ENCODE peak calls at places on chromosome 20, in seven cellular contexts. U is stimulated activated CD4-positive, alpha-beta T cell treated with anti-CD3 and anti-CD28 coated beads, TNF-alpha, amount 100 ng/mL, for 4 hours; D is NCI-H1092; I is NCI-H69; A is GDM1; B is NCI-H748 treated with DMSO at 0.1 percent for 48 hours; R is SW 1271. G is an unnamed sample.

GRCh38 chr20:51236396-51236795 is 213.5 kb upstream of the KCNG1 start:
- DNase-seq in A (no peak), R (no peak), D (no peak), B (no peak), I (no peak), U (no peak), G (no peak)

GRCh38 chr20:21516861-21517565 is 3.1 kb upstream of the NKX2-2 start:
- DNase-seq in A (no peak), I (no peak), U (no peak), R (no peak), D (no peak), B (no peak), G (no peak)

GRCh38 chr20:219290-220115 is 7.6 kb upstream of the DEFB129 start:
- DNase-seq in I (peak), R (no peak), B (peak), D (no peak), U (no peak), A (peak), G (no peak)

GRCh38 chr20:48502016-48502415 is 325.8 kb downstream of the PREX1 start:
- DNase-seq in B (no peak), D (no peak), R (no peak), U (no peak), A (no peak), I (no peak), G (no peak)

GRCh38 chr20:3071610-3072529 is at the start of gene OXT:
- DNase-seq in A (no peak), R (no peak), U (peak), B (no peak), D (no peak), I (no peak), G (no peak)

GRCh38 chr20:17680836-17681740 is 954 bp downstream of the RRBP1 start:
- DNase-seq in I (peak), R (peak), B (peak), D (peak), U (peak), A (peak), G (no peak)

GRCh38 chr20:47328841-47329448 is 27.6 kb downstream of the ZMYND8 start:
- DNase-seq in U (no peak), A (no peak), I (no peak), R (no peak), B (no peak), D (no peak), G (no peak)

GRCh38 chr20:32634041-32634805 is 39.5 kb downstream of the C20orf203 start:
- DNase-seq in I (peak), B (no peak), R (no peak), A (no peak), U (no peak), D (no peak), G (no peak)

GRCh38 chr20:48760403-48760889 is 67.4 kb downstream of the PREX1 start:
- DNase-seq in R (no peak), U (peak), A (peak), I (peak), D (no peak), B (no peak), G (no peak)

GRCh38 chr20:35663813-35664543 is 722 bp downstream of the CPNE1 start:
- DNase-seq in R (no peak), D (no peak), B (peak), I (peak), U (peak), A (peak), G (no peak)

GRCh38 chr20:16271450-16271849 is 301.8 kb downstream of the KIF16B start:
- DNase-seq in I (no peak), D (no peak), R (no peak), A (no peak), B (no peak), U (no peak), G (no peak)

GRCh38 chr20:3786126-3786484 is 435 bp downstream of the CENPB start:
- DNase-seq in D (peak), U (no peak), R (no peak), B (no peak), I (peak), A (no peak), G (no peak)

GRCh38 chr20:25005661-25006060 is 13.1 kb upstream of the APMAP start:
- DNase-seq in R (no peak), A (no peak), B (no peak), U (no peak), I (peak), D (no peak), G (no peak)

GRCh38 chr20:50628326-50628725 is 63.0 kb downstream of the RIPOR3 start:
- DNase-seq in U (no peak), D (no peak), R (no peak), I (peak), B (no peak), A (no peak), G (no peak)

GRCh38 chr20:433300-433975 is 25.3 kb downstream of the RBCK1 start:
- DNase-seq in I (no peak), U (peak), B (no peak), D (no peak), A (no peak), R (no peak), G (no peak)

GRCh38 chr20:2617099-2617714 is 35.2 kb upstream of the NOP56 start:
- DNase-seq in R (no peak), I (no peak), D (no peak), A (no peak), U (no peak), B (no peak), G (no peak)

GRCh38 chr20:59163641-59164530 is at the start of gene ZNF831:
- DNase-seq in A (no peak), R (no peak), I (no peak), D (no peak), B (no peak), U (no peak), G (no peak)

GRCh38 chr20:25508083-25508770 is 77.1 kb downstream of the NINL start:
- DNase-seq in I (peak), R (no peak), D (peak), U (no peak), B (no peak), A (no peak), G (peak)

GRCh38 chr20:17664025-17664638 is 17.9 kb downstream of the RRBP1 start:
- DNase-seq in U (no peak), A (no peak), B (no peak), D (no peak), R (no peak), I (no peak), G (no peak)

GRCh38 chr20:31587545-31588389 is 17.3 kb upstream of the ID1 start:
- DNase-seq in B (no peak), R (no peak), D (peak), I (peak), A (no peak), U (no peak), G (no peak)

GRCh38 chr20:19881080-19881840 is 123.2 kb downstream of the RIN2 start:
- DNase-seq in B (no peak), D (no peak), A (no peak), U (no peak), I (no peak), R (no peak), G (no peak)

GRCh38 chr20:46027245-46027853 is 1.7 kb upstream of the SLC12A5 start:
- DNase-seq in A (no peak), I (no peak), D (no peak), R (no peak), B (no peak), U (no peak), G (no peak)

GRCh38 chr20:25327521-25328235 is 63.0 kb downstream of the ABHD12 start:
- DNase-seq in B (no peak), I (no peak), R (no peak), U (no peak), D (no peak), A (no peak), G (no peak)

GRCh38 chr20:40197744-40198143 is 491.3 kb downstream of the MAFB start:
- DNase-seq in B (no peak), I (no peak), U (no peak), R (no peak), A (no peak), D (no peak), G (no peak)

GRCh38 chr20:63013207-63013606 is 6.4 kb upstream of the BHLHE23 start:
- DNase-seq in D (no peak), A (no peak), U (no peak), I (no peak), B (no peak), R (no peak), G (no peak)

GRCh38 chr20:52731086-52731485 is 241.1 kb upstream of the TSHZ2 start:
- DNase-seq in R (no peak), B (no peak), U (no peak), D (no peak), I (peak), A (no peak), G (no peak)

GRCh38 chr20:44104807-44105517 is 82.0 kb downstream of the JPH2 start:
- DNase-seq in A (no peak), I (peak), R (no peak), B (no peak), U (no peak), D (peak), G (no peak)

GRCh38 chr20:2745060-2745910 is 52.7 kb downstream of the EBF4 start:
- DNase-seq in D (no peak), B (no peak), A (no peak), I (no peak), U (no peak), R (no peak), G (no peak)

GRCh38 chr20:2859330-2860121 is 13.8 kb upstream of the PTPRA start:
- DNase-seq in A (no peak), B (no peak), D (no peak), R (no peak), U (no peak), I (no peak), G (no peak)

GRCh38 chr20:46229478-46229877 is 78.8 kb downstream of the CDH22 start:
- DNase-seq in D (no peak), R (no peak), I (no peak), U (no peak), A (no peak), B (no peak), G (no peak)

GRCh38 chr20:4041748-4042411 is 26.5 kb upstream of the RNF24 start:
- DNase-seq in D (no peak), R (peak), B (no peak), A (no peak), I (peak), U (no peak), G (peak)

GRCh38 chr20:16709017-16709416 is 20.8 kb upstream of the SNRPB2 start:
- DNase-seq in B (no peak), U (no peak), I (no peak), R (no peak), D (no peak), A (no peak), G (no peak)

GRCh38 chr20:10747019-10747418 is 73.2 kb upstream of the JAG1 start:
- DNase-seq in R (no peak), I (no peak), U (no peak), A (no peak), D (no peak), B (no peak), G (no peak)

GRCh38 chr20:62711703-62712101 is 3.1 kb downstream of the NTSR1 start:
- DNase-seq in U (no peak), D (peak), I (peak), R (no peak), B (peak), A (no peak), G (no peak)

GRCh38 chr20:38888059-38888831 is 38.0 kb upstream of the FAM83D start:
- DNase-seq in R (no peak), U (no peak), I (no peak), D (no peak), B (no peak), A (no peak), G (no peak)

GRCh38 chr20:20702330-20703245 is 9.9 kb downstream of the RALGAPA2 start:
- DNase-seq in U (no peak), R (no peak), A (no peak), D (no peak), B (no peak), I (no peak), G (no peak)

GRCh38 chr20:19090332-19090731 is 122.1 kb upstream of the SLC24A3 start:
- DNase-seq in B (no peak), A (no peak), D (no peak), R (no peak), I (peak), U (no peak), G (no peak)

G was measured in BJ.